ENCODE peak calls at places on chromosomes 4 and X, in ten cellular contexts. A is endothelial cell of umbilical vein; L is fibroblast of pulmonary artery; J is GM23248; Y is cardiac fibroblast; X is mesendoderm; Z is ascending aorta; P is fibroblast of the aortic adventitia; F is naive thymus-derived CD4-positive, alpha-beta T cell; E is bronchial epithelial cell. R is an unnamed sample.

GRCh38 chr4:72468904-72469502 is 100.0 kb downstream of the ADAMTS3 start:
- DNase-seq in X (peak), J (peak), P (peak), Z (no peak), A (peak), Y (peak), F (no peak), E (peak), L (peak), R (peak)

GRCh38 chr4:85761803-85762202 is 286.9 kb downstream of the ARHGAP24 start:
- DNase-seq in Z (peak), E (no peak), A (peak), J (peak), P (peak), Y (peak), F (no peak), L (peak), X (no peak), R (no peak)

GRCh38 chr4:103915224-103915869 is 195.6 kb upstream of the TACR3 start:
- DNase-seq in Z (no peak), A (peak), F (no peak), Y (peak), L (peak), P (peak), E (peak), X (peak), J (peak), R (peak)

GRCh38 chr4:68369474-68369805 is 19.6 kb upstream of the YTHDC1 start:
- DNase-seq in Y (peak), E (peak), F (no peak), P (no peak), J (no peak), L (no peak), X (peak), Z (no peak), A (no peak), R (no peak)

GRCh38 chr4:146112389-146112788 is 63.1 kb upstream of the LSM6 start:
- DNase-seq in X (no peak), E (no peak), J (no peak), F (no peak), L (no peak), Y (no peak), Z (no peak), A (no peak), P (no peak), R (no peak)

GRCh38 chr4:45036677-45037076 is 310.3 kb upstream of the GNPDA2 start:
- DNase-seq in Y (no peak), E (peak), J (no peak), X (peak), P (no peak), L (no peak), A (no peak), F (no peak), Z (no peak), R (peak)

GRCh38 chrX:54640721-54641120 is 110.7 kb downstream of the GNL3L start:
- DNase-seq in Y (peak), Z (no peak), A (no peak), X (peak), J (peak), L (no peak), F (no peak), E (peak), P (no peak), R (no peak)

GRCh38 chr4:73066928-73067327 is 2.6 kb downstream of the COX18 start:
- DNase-seq in E (no peak), P (no peak), X (no peak), L (no peak), J (no peak), Z (no peak), Y (no peak), A (no peak), F (no peak), R (no peak)

GRCh38 chr4:15479913-15480185 is 10.2 kb downstream of the CC2D2A start:
- DNase-seq in X (no peak), L (peak), E (no peak), J (peak), A (no peak), F (no peak), Z (no peak), Y (peak), P (peak), R (no peak)
- H3K4me3 ChIP-seq in X (no peak), L (peak), E (peak), J (peak), A (peak), F (no peak), Z (peak), Y (peak), P (peak), R (peak)

GRCh38 chr4:2365054-2365912 is 53.2 kb downstream of the ZFYVE28 start:
- DNase-seq in F (no peak), Y (no peak), E (no peak), Z (peak), X (no peak), L (no peak), A (no peak), J (no peak), P (no peak), R (no peak)

GRCh38 chr4:2363056-2363719 is 55.3 kb downstream of the ZFYVE28 start:
- DNase-seq in A (no peak), Y (no peak), L (no peak), F (no peak), Z (peak), P (peak), J (peak), X (no peak), E (no peak), R (no peak)

GRCh38 chr4:2364654-2365053 is 53.8 kb downstream of the ZFYVE28 start:
- DNase-seq in Y (peak), A (no peak), X (no peak), L (peak), Z (peak), P (peak), F (peak), J (peak), E (peak), R (peak)

GRCh38 chr4:2362286-2363055 is 56.0 kb downstream of the ZFYVE28 start:
- DNase-seq in X (no peak), Z (peak), E (no peak), L (no peak), F (no peak), Y (no peak), J (no peak), A (no peak), P (no peak), R (no peak)

GRCh38 chr4:2363951-2364653 is 54.3 kb downstream of the ZFYVE28 start:
- DNase-seq in X (no peak), L (no peak), Z (peak), Y (no peak), E (no peak), P (no peak), F (no peak), A (no peak), J (peak), R (peak)
- H3K4me3 ChIP-seq in X (no peak), L (peak), Z (peak), Y (peak), E (peak), P (peak), F (peak), A (no peak), J (peak), R (peak)

GRCh38 chr4:21544410-21544809 is 404.2 kb downstream of the KCNIP4 start:
- DNase-seq in E (no peak), J (no peak), Z (no peak), Y (no peak), L (no peak), A (no peak), F (no peak), X (peak), P (no peak), R (no peak)
- H3K4me3 ChIP-seq in E (no peak), J (no peak), Z (no peak), Y (no peak), L (no peak), A (no peak), F (no peak), X (no peak), P (no peak), R (no peak)

GRCh38 chr4:78426972-78427371 is 124.6 kb upstream of the ANXA3 start:
- DNase-seq in F (no peak), Z (no peak), J (no peak), X (no peak), E (no peak), P (no peak), Y (no peak), A (no peak), L (no peak), R (no peak)

GRCh38 chr4:78428996-78429395 is 122.6 kb upstream of the ANXA3 start:
- DNase-seq in Z (no peak), P (no peak), A (no peak), E (no peak), X (no peak), F (no peak), L (no peak), Y (no peak), J (no peak), R (no peak)

DNA sequence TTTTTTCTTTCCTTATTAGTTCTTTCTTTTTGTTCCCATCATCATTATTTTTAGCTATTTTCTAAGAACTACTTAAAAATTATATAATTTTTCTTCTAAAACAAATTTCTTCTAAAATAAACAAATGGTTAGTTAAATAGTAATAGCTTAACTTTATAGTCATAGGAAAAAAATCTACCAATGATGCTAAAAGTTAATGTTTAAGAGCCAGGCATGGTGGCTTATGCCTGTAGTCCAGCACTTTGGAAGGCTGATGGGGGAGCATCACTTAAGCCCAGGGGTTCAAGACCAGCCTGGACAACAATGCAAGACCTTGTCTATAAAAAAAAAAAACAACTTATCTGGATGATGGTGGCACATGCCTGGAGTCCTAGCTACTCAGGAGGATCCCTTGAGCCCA is 127.1 kb upstream of the ANXA3 start:
- DNase-seq in A (no peak), E (no peak), P (no peak), L (no peak), Y (no peak), J (no peak), F (no peak), Z (no peak), X (no peak), R (no peak)
- H3K4me3 ChIP-seq in A (no peak), E (no peak), P (no peak), L (no peak), Y (no peak), J (no peak), F (no peak), Z (no peak), X (no peak), R (no peak)

DNA sequence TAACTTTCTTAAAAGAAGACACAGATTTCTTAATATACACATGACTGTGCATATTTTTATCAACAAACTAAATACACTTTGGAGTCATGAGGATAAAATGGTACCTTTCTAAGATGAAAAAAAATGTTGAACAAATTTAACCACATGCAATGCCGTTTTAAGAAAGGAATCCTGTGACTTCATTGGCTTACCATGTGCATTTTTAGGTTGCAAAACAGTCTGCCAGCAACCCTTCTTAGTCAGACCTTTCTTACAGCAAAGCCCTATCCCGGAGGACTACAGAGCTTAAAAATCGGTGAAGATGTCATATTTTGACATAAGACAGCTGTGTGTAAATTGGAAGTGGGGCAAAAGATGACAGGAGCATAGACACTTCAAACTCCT is 51.6 kb downstream of the GASK1B start:
- DNase-seq in L (peak), F (no peak), Y (peak), A (no peak), X (peak), J (peak), P (peak), E (peak), Z (peak), R (no peak)
- H3K4me3 ChIP-seq in L (no peak), F (no peak), Y (no peak), A (no peak), X (no peak), J (peak), P (no peak), E (no peak), Z (no peak), R (no peak)

GRCh38 chr4:48904541-48905142 is 1.9 kb downstream of the OCIAD2 start:
- DNase-seq in Y (no peak), A (no peak), E (no peak), P (no peak), J (no peak), X (peak), L (peak), F (no peak), Z (no peak), R (no peak)
- H3K4me3 ChIP-seq in Y (no peak), A (no peak), E (no peak), P (no peak), J (no peak), X (no peak), L (no peak), F (no peak), Z (no peak), R (peak)

DNA sequence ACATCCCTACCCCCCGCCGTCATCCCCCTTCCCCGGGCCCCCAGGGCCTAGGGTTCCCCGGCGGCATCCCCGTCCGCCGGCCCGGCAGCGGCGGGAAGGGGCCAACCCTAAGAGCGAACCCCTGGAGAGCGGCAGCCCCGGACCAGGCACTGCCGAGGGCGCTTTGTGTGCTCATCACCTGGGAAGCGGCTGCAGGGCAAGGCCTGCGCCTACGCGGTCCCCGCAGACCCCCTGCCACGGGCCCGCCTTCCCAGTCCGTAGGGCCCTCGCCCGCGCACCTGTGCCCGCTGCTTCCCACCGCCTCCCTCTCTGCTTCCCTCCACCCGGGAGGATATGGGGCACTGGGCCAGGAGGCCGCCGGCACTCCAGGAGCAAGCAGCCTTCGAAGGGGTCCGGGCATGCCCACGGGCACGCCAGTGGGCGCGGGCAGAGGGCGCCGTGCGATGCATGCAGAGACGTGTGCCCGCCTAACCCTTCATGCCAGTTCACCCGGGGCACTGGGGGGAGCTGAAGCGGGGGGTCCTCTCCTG is 2.6 kb downstream of the FLNA start:
- DNase-seq in F (no peak), P (no peak), A (no peak), J (no peak), L (no peak), X (no peak), E (no peak), Y (no peak), Z (no peak), R (no peak)
- H3K4me3 ChIP-seq in F (peak), P (peak), A (no peak), J (peak), L (peak), X (no peak), E (peak), Y (peak), Z (peak), R (peak)

GRCh38 chrX:153881281-153881680 is 4.7 kb downstream of the L1CAM start:
- DNase-seq in J (no peak), E (no peak), X (no peak), A (no peak), P (no peak), Z (no peak), L (no peak), F (no peak), Y (no peak), R (no peak)
- H3K4me3 ChIP-seq in J (no peak), E (no peak), X (no peak), A (no peak), P (no peak), Z (no peak), L (no peak), F (no peak), Y (no peak), R (no peak)

GRCh38 chrX:19881559-19881958 is 5.8 kb downstream of the SH3KBP1 start:
- DNase-seq in P (no peak), J (no peak), Z (no peak), L (no peak), X (no peak), E (no peak), A (no peak), Y (no peak), F (no peak), R (no peak)
- H3K4me3 ChIP-seq in P (no peak), J (no peak), Z (no peak), L (no peak), X (no peak), E (no peak), A (no peak), Y (no peak), F (no peak), R (no peak)

R was measured in A673.